ENCODE peak calls at places on chromosomes 4 and X, in ten cellular contexts. One of them, this sample, is unnamed.

GRCh38 chrX:98548550-98548949 is 1664.8 kb downstream of the RPA4 start:
- DNase-seq in prostate gland: no peak
- DNase-seq in breast epithelium: no peak
- DNase-seq in endothelial cell of umbilical vein: no peak
- DNase-seq in transverse colon: no peak
- DNase-seq in HCT116: no peak
- DNase-seq in HepG2: no peak
- DNase-seq in GM12892: no peak
- DNase-seq in upper lobe of left lung: no peak
- DNase-seq in sigmoid colon: no peak
- DNase-seq in this sample: no peak

GRCh38 chr4:7295917-7296660 is 103.8 kb downstream of the SORCS2 start:
- DNase-seq in endothelial cell of umbilical vein: no peak
- DNase-seq in prostate gland: no peak
- DNase-seq in HCT116: peak; percentile 10
- DNase-seq in GM12892: no peak
- DNase-seq in upper lobe of left lung: no peak
- DNase-seq in transverse colon: peak; percentile 24
- DNase-seq in sigmoid colon: no peak
- DNase-seq in breast epithelium: no peak
- DNase-seq in HepG2: no peak
- DNase-seq in this sample: no peak

GRCh38 chr4:42280327-42281095 is 116.8 kb upstream of the SHISA3 start:
- DNase-seq in prostate gland: no peak
- DNase-seq in HCT116: peak; percentile 35
- DNase-seq in HepG2: no peak
- DNase-seq in GM12892: no peak
- DNase-seq in transverse colon: no peak
- DNase-seq in upper lobe of left lung: no peak
- DNase-seq in endothelial cell of umbilical vein: peak; percentile 36
- DNase-seq in breast epithelium: no peak
- DNase-seq in sigmoid colon: no peak
- DNase-seq in this sample: no peak

GRCh38 chrX:49155243-49155899 is 7.2 kb upstream of the MAGIX start:
- DNase-seq in breast epithelium: peak; percentile 68
- DNase-seq in endothelial cell of umbilical vein: peak; percentile 59
- DNase-seq in transverse colon: peak; percentile 73
- DNase-seq in HepG2: no peak
- DNase-seq in prostate gland: peak; percentile 36
- DNase-seq in HCT116: peak; percentile 62
- DNase-seq in GM12892: no peak
- DNase-seq in upper lobe of left lung: peak; percentile 74
- DNase-seq in sigmoid colon: peak; percentile 83
- DNase-seq in this sample: no peak

GRCh38 chrX:153913211-153913610 is 8.7 kb downstream of the AVPR2 start:
- DNase-seq in GM12892: no peak
- DNase-seq in transverse colon: no peak
- DNase-seq in upper lobe of left lung: no peak
- DNase-seq in sigmoid colon: no peak
- DNase-seq in breast epithelium: no peak
- DNase-seq in HepG2: no peak
- DNase-seq in endothelial cell of umbilical vein: no peak
- DNase-seq in HCT116: no peak
- DNase-seq in prostate gland: no peak
- DNase-seq in this sample: no peak

GRCh38 chr4:186366326-186366725 is 100.3 kb downstream of the F11 start:
- DNase-seq in HCT116: no peak
- DNase-seq in upper lobe of left lung: no peak
- DNase-seq in sigmoid colon: no peak
- DNase-seq in transverse colon: no peak
- DNase-seq in GM12892: no peak
- DNase-seq in prostate gland: no peak
- DNase-seq in HepG2: no peak
- DNase-seq in endothelial cell of umbilical vein: no peak
- DNase-seq in breast epithelium: no peak
- DNase-seq in this sample: no peak

GRCh38 chr4:42490015-42490414 is 92.7 kb downstream of the SHISA3 start:
- DNase-seq in upper lobe of left lung: no peak
- DNase-seq in HCT116: no peak
- DNase-seq in transverse colon: no peak
- DNase-seq in endothelial cell of umbilical vein: no peak
- DNase-seq in prostate gland: no peak
- DNase-seq in HepG2: no peak
- DNase-seq in sigmoid colon: no peak
- DNase-seq in GM12892: no peak
- DNase-seq in breast epithelium: no peak
- DNase-seq in this sample: no peak

GRCh38 chr4:125225806-125226205 is 88.9 kb upstream of the FAT4 start:
- DNase-seq in sigmoid colon: no peak
- DNase-seq in transverse colon: no peak
- DNase-seq in GM12892: no peak
- DNase-seq in HCT116: no peak
- DNase-seq in upper lobe of left lung: no peak
- DNase-seq in endothelial cell of umbilical vein: no peak
- DNase-seq in prostate gland: no peak
- DNase-seq in HepG2: no peak
- DNase-seq in breast epithelium: no peak
- DNase-seq in this sample: no peak

GRCh38 chr4:27019766-27020165 is 159.1 kb downstream of the STIM2 start:
- DNase-seq in HCT116: no peak
- DNase-seq in endothelial cell of umbilical vein: no peak
- DNase-seq in transverse colon: no peak
- DNase-seq in breast epithelium: no peak
- DNase-seq in HepG2: no peak
- DNase-seq in sigmoid colon: no peak
- DNase-seq in upper lobe of left lung: no peak
- DNase-seq in prostate gland: no peak
- DNase-seq in GM12892: no peak
- DNase-seq in this sample: no peak

GRCh38 chr4:175346381-175346780 is 428.2 kb downstream of the ADAM29 start:
- DNase-seq in HepG2: no peak
- DNase-seq in breast epithelium: no peak
- DNase-seq in GM12892: no peak
- DNase-seq in sigmoid colon: no peak
- DNase-seq in upper lobe of left lung: no peak
- DNase-seq in endothelial cell of umbilical vein: no peak
- DNase-seq in HCT116: no peak
- DNase-seq in transverse colon: no peak
- DNase-seq in prostate gland: no peak
- DNase-seq in this sample: no peak

GRCh38 chrX:39883664-39884063 is 214.1 kb downstream of the BCOR start:
- DNase-seq in transverse colon: no peak
- DNase-seq in GM12892: no peak
- DNase-seq in endothelial cell of umbilical vein: no peak
- DNase-seq in prostate gland: no peak
- DNase-seq in upper lobe of left lung: no peak
- DNase-seq in sigmoid colon: no peak
- DNase-seq in breast epithelium: no peak
- DNase-seq in HepG2: no peak
- DNase-seq in HCT116: no peak
- DNase-seq in this sample: no peak

GRCh38 chrX:113514906-113515305 is 674.3 kb upstream of the AMOT start:
- DNase-seq in prostate gland: no peak
- DNase-seq in HepG2: peak; percentile 47
- DNase-seq in GM12892: no peak
- DNase-seq in HCT116: no peak
- DNase-seq in upper lobe of left lung: no peak
- DNase-seq in breast epithelium: no peak
- DNase-seq in sigmoid colon: no peak
- DNase-seq in endothelial cell of umbilical vein: no peak
- DNase-seq in transverse colon: no peak
- DNase-seq in this sample: no peak

GRCh38 chrX:3176439-3176820 is 135.2 kb downstream of the ARSF start:
- DNase-seq in breast epithelium: no peak
- DNase-seq in prostate gland: no peak
- DNase-seq in sigmoid colon: no peak
- DNase-seq in HepG2: no peak
- DNase-seq in GM12892: no peak
- DNase-seq in endothelial cell of umbilical vein: no peak
- DNase-seq in upper lobe of left lung: no peak
- DNase-seq in transverse colon: no peak
- DNase-seq in HCT116: no peak
- DNase-seq in this sample: no peak

GRCh38 chr4:73676881-73677323 is 56.7 kb upstream of the RASSF6 start:
- DNase-seq in sigmoid colon: no peak
- DNase-seq in GM12892: no peak
- DNase-seq in upper lobe of left lung: no peak
- DNase-seq in transverse colon: no peak
- DNase-seq in HepG2: no peak
- DNase-seq in prostate gland: peak; percentile 47
- DNase-seq in HCT116: no peak
- DNase-seq in endothelial cell of umbilical vein: peak; percentile 65
- DNase-seq in breast epithelium: no peak
- DNase-seq in this sample: no peak

GRCh38 chrX:124098089-124098488 is 136.6 kb downstream of the STAG2 start:
- DNase-seq in sigmoid colon: no peak
- DNase-seq in upper lobe of left lung: no peak
- DNase-seq in prostate gland: no peak
- DNase-seq in breast epithelium: no peak
- DNase-seq in HCT116: no peak
- DNase-seq in GM12892: no peak
- DNase-seq in HepG2: peak; percentile 9
- DNase-seq in endothelial cell of umbilical vein: peak; percentile 15
- DNase-seq in transverse colon: no peak
- DNase-seq in this sample: no peak
- TF ChIP-seq POLR2AphosphoS5 in sigmoid colon: no peak
- TF ChIP-seq POLR2AphosphoS5 in upper lobe of left lung: no peak
- TF ChIP-seq POLR2AphosphoS5 in prostate gland: no peak
- TF ChIP-seq POLR2AphosphoS5 in breast epithelium: no peak
- TF ChIP-seq POLR2AphosphoS5 in HCT116: no peak
- TF ChIP-seq POLR2AphosphoS5 in GM12892: no peak
- TF ChIP-seq POLR2AphosphoS5 in HepG2: no peak
- TF ChIP-seq POLR2AphosphoS5 in endothelial cell of umbilical vein: no peak
- TF ChIP-seq POLR2AphosphoS5 in transverse colon: no peak
- TF ChIP-seq POLR2AphosphoS5 in this sample: no peak

GRCh38 chr4:9764155-9764696 is 17.2 kb upstream of the DRD5 start:
- DNase-seq in HCT116: no peak
- DNase-seq in upper lobe of left lung: no peak
- DNase-seq in endothelial cell of umbilical vein: no peak
- DNase-seq in HepG2: no peak
- DNase-seq in breast epithelium: no peak
- DNase-seq in sigmoid colon: no peak
- DNase-seq in transverse colon: no peak
- DNase-seq in GM12892: no peak
- DNase-seq in prostate gland: no peak
- DNase-seq in this sample: no peak
- TF ChIP-seq POLR2A in HCT116: no peak
- TF ChIP-seq POLR2A in upper lobe of left lung: no peak
- TF ChIP-seq POLR2A in endothelial cell of umbilical vein: no peak
- TF ChIP-seq POLR2A in HepG2: no peak
- TF ChIP-seq POLR2A in breast epithelium: no peak
- TF ChIP-seq POLR2A in sigmoid colon: no peak
- TF ChIP-seq POLR2A in transverse colon: no peak
- TF ChIP-seq POLR2A in GM12892: no peak
- TF ChIP-seq POLR2A in prostate gland: no peak
- TF ChIP-seq POLR2A in this sample: no peak

DNA sequence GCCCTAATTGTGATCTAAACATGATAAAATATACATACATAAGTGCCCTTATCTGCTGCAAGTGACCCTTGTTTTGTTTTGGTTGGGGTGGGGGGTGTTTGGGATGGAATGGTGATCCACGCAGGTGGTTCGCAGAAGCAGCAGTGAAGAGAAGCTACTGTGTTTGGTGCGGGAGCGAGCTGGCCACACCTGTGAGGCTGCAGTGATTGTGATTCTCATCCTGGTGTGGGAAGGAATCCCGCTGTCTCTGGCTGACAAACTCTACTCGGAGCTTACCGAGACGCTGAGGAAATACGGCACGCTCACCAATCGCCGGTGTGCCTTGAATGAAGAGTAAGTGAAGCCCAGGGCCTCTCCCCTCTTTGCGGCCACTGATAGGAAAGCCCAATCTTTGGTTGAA is 96.8 kb downstream of the TET2 start:
- DNase-seq in GM12892: no peak
- DNase-seq in upper lobe of left lung: no peak
- DNase-seq in endothelial cell of umbilical vein: no peak
- DNase-seq in HepG2: no peak
- DNase-seq in sigmoid colon: no peak
- DNase-seq in HCT116: no peak
- DNase-seq in transverse colon: no peak
- DNase-seq in breast epithelium: no peak
- DNase-seq in prostate gland: no peak
- DNase-seq in this sample: no peak
- TF ChIP-seq POLR2AphosphoS5 in GM12892: no peak
- TF ChIP-seq POLR2AphosphoS5 in upper lobe of left lung: no peak
- TF ChIP-seq POLR2AphosphoS5 in endothelial cell of umbilical vein: no peak
- TF ChIP-seq POLR2AphosphoS5 in HepG2: no peak
- TF ChIP-seq POLR2AphosphoS5 in sigmoid colon: no peak
- TF ChIP-seq POLR2AphosphoS5 in HCT116: no peak
- TF ChIP-seq POLR2AphosphoS5 in transverse colon: no peak
- TF ChIP-seq POLR2AphosphoS5 in breast epithelium: no peak
- TF ChIP-seq POLR2AphosphoS5 in prostate gland: no peak
- TF ChIP-seq POLR2AphosphoS5 in this sample: no peak

GRCh38 chrX:63751481-63751880 is 33.5 kb downstream of the ARHGEF9 start:
- DNase-seq in HCT116: no peak
- DNase-seq in prostate gland: no peak
- DNase-seq in breast epithelium: peak; percentile 18
- DNase-seq in sigmoid colon: no peak
- DNase-seq in HepG2: no peak
- DNase-seq in GM12892: no peak
- DNase-seq in upper lobe of left lung: no peak
- DNase-seq in transverse colon: no peak
- DNase-seq in endothelial cell of umbilical vein: no peak
- DNase-seq in this sample: no peak

GRCh38 chrX:63754141-63754859 is 30.7 kb downstream of the ARHGEF9 start:
- DNase-seq in upper lobe of left lung: peak; percentile 32
- DNase-seq in HepG2: no peak
- DNase-seq in prostate gland: no peak
- DNase-seq in transverse colon: no peak
- DNase-seq in endothelial cell of umbilical vein: peak; percentile 46
- DNase-seq in HCT116: no peak
- DNase-seq in breast epithelium: peak; percentile 17
- DNase-seq in sigmoid colon: no peak
- DNase-seq in GM12892: no peak
- DNase-seq in this sample: no peak

GRCh38 chrX:63755892-63756291 is 29.1 kb downstream of the ARHGEF9 start:
- DNase-seq in HCT116: no peak
- DNase-seq in endothelial cell of umbilical vein: no peak
- DNase-seq in GM12892: no peak
- DNase-seq in sigmoid colon: no peak
- DNase-seq in prostate gland: no peak
- DNase-seq in upper lobe of left lung: no peak
- DNase-seq in transverse colon: no peak
- DNase-seq in breast epithelium: no peak
- DNase-seq in HepG2: no peak
- DNase-seq in this sample: no peak

GRCh38 chrX:63750846-63751245 is 34.2 kb downstream of the ARHGEF9 start:
- DNase-seq in sigmoid colon: no peak
- DNase-seq in prostate gland: no peak
- DNase-seq in breast epithelium: no peak
- DNase-seq in upper lobe of left lung: no peak
- DNase-seq in GM12892: no peak
- DNase-seq in HepG2: no peak
- DNase-seq in transverse colon: no peak
- DNase-seq in HCT116: no peak
- DNase-seq in endothelial cell of umbilical vein: no peak
- DNase-seq in this sample: no peak

GRCh38 chrX:63754860-63755579 is 30.0 kb downstream of the ARHGEF9 start:
- DNase-seq in upper lobe of left lung: peak; percentile 92
- DNase-seq in HepG2: peak; percentile 61
- DNase-seq in breast epithelium: peak; percentile 91
- DNase-seq in GM12892: peak; percentile 49
- DNase-seq in prostate gland: peak; percentile 90
- DNase-seq in HCT116: peak; percentile 76
- DNase-seq in endothelial cell of umbilical vein: peak; percentile 96
- DNase-seq in transverse colon: peak; percentile 92
- DNase-seq in sigmoid colon: peak; percentile 97
- DNase-seq in this sample: peak; percentile 93
- TF ChIP-seq POLR2A in upper lobe of left lung: peak; percentile 36
- TF ChIP-seq POLR2A in HepG2: no peak
- TF ChIP-seq POLR2A in breast epithelium: no peak
- TF ChIP-seq POLR2A in GM12892: peak; percentile 79
- TF ChIP-seq POLR2A in prostate gland: peak; percentile 78
- TF ChIP-seq POLR2A in HCT116: peak; percentile 45
- TF ChIP-seq POLR2A in endothelial cell of umbilical vein: peak; percentile 44
- TF ChIP-seq POLR2A in transverse colon: peak; percentile 78
- TF ChIP-seq POLR2A in sigmoid colon: peak; percentile 58
- TF ChIP-seq POLR2A in this sample: peak; percentile 45